ENCODE peak calls at places on chromosomes 13 and 19, in nine cellular contexts. One of them, this sample, is unnamed.

GRCh38 chr13:91774397-91774796 is 376.0 kb downstream of the GPC5 start:
- DNase-seq in GM23248: no peak
- DNase-seq in sigmoid colon: no peak
- DNase-seq in small intestine: no peak
- DNase-seq in esophagus squamous epithelium: no peak
- DNase-seq in colonic mucosa: no peak
- DNase-seq in dorsolateral prefrontal cortex: no peak
- DNase-seq in naive thymus-derived CD4-positive, alpha-beta T cell: no peak
- DNase-seq in fibroblast of lung: no peak
- DNase-seq in this sample: no peak

GRCh38 chr19:19137556-19138109 is 645 bp downstream of the TMEM161A start:
- DNase-seq in fibroblast of lung: no peak
- DNase-seq in esophagus squamous epithelium: no peak
- DNase-seq in sigmoid colon: no peak
- DNase-seq in naive thymus-derived CD4-positive, alpha-beta T cell: no peak
- DNase-seq in dorsolateral prefrontal cortex: no peak
- DNase-seq in GM23248: peak; percentile 61
- DNase-seq in small intestine: no peak
- DNase-seq in colonic mucosa: no peak
- DNase-seq in this sample: no peak

GRCh38 chr19:35513231-35513974 is at the start of gene DMKN:
- DNase-seq in dorsolateral prefrontal cortex: no peak
- DNase-seq in fibroblast of lung: peak; percentile 11
- DNase-seq in esophagus squamous epithelium: no peak
- DNase-seq in small intestine: no peak
- DNase-seq in GM23248: peak; percentile 93
- DNase-seq in sigmoid colon: no peak
- DNase-seq in colonic mucosa: no peak
- DNase-seq in naive thymus-derived CD4-positive, alpha-beta T cell: no peak
- DNase-seq in this sample: no peak

GRCh38 chr19:55070755-55071502 is 4.7 kb upstream of the EPS8L1 start:
- DNase-seq in fibroblast of lung: peak; percentile 77
- DNase-seq in GM23248: peak; percentile 72
- DNase-seq in colonic mucosa: peak; percentile 94
- DNase-seq in small intestine: peak; percentile 84
- DNase-seq in dorsolateral prefrontal cortex: no peak
- DNase-seq in naive thymus-derived CD4-positive, alpha-beta T cell: no peak
- DNase-seq in esophagus squamous epithelium: no peak
- DNase-seq in sigmoid colon: no peak
- DNase-seq in this sample: peak; percentile 88

GRCh38 chr13:48446454-48446853 is 33.5 kb upstream of the LPAR6 start:
- DNase-seq in GM23248: peak; percentile 80
- DNase-seq in naive thymus-derived CD4-positive, alpha-beta T cell: no peak
- DNase-seq in dorsolateral prefrontal cortex: no peak
- DNase-seq in fibroblast of lung: peak; percentile 82
- DNase-seq in sigmoid colon: no peak
- DNase-seq in small intestine: no peak
- DNase-seq in colonic mucosa: no peak
- DNase-seq in esophagus squamous epithelium: no peak
- DNase-seq in this sample: no peak

GRCh38 chr13:27201661-27202060 is 30.1 kb upstream of the USP12 start:
- DNase-seq in GM23248: peak; percentile 29
- DNase-seq in small intestine: no peak
- DNase-seq in dorsolateral prefrontal cortex: no peak
- DNase-seq in sigmoid colon: no peak
- DNase-seq in naive thymus-derived CD4-positive, alpha-beta T cell: no peak
- DNase-seq in esophagus squamous epithelium: no peak
- DNase-seq in colonic mucosa: no peak
- DNase-seq in fibroblast of lung: no peak
- DNase-seq in this sample: no peak

GRCh38 chr13:23743269-23743668 is 145.9 kb downstream of the MIPEP start:
- DNase-seq in colonic mucosa: no peak
- DNase-seq in naive thymus-derived CD4-positive, alpha-beta T cell: peak; percentile 62
- DNase-seq in sigmoid colon: no peak
- DNase-seq in dorsolateral prefrontal cortex: no peak
- DNase-seq in GM23248: no peak
- DNase-seq in esophagus squamous epithelium: no peak
- DNase-seq in fibroblast of lung: no peak
- DNase-seq in small intestine: no peak
- DNase-seq in this sample: no peak

GRCh38 chr19:39582442-39582841 is 19.9 kb upstream of the LGALS13 start:
- DNase-seq in sigmoid colon: no peak
- DNase-seq in GM23248: no peak
- DNase-seq in naive thymus-derived CD4-positive, alpha-beta T cell: no peak
- DNase-seq in fibroblast of lung: no peak
- DNase-seq in colonic mucosa: no peak
- DNase-seq in esophagus squamous epithelium: no peak
- DNase-seq in dorsolateral prefrontal cortex: no peak
- DNase-seq in small intestine: no peak
- DNase-seq in this sample: no peak

GRCh38 chr19:38977445-38978314 is 2.1 kb upstream of the FBXO17 start:
- DNase-seq in colonic mucosa: no peak
- DNase-seq in esophagus squamous epithelium: no peak
- DNase-seq in GM23248: peak; percentile 5
- DNase-seq in small intestine: no peak
- DNase-seq in fibroblast of lung: peak; percentile 57
- DNase-seq in naive thymus-derived CD4-positive, alpha-beta T cell: no peak
- DNase-seq in sigmoid colon: no peak
- DNase-seq in dorsolateral prefrontal cortex: no peak
- DNase-seq in this sample: peak; percentile 79

GRCh38 chr19:10390652-10391286 is 10.4 kb upstream of the TYK2 start:
- DNase-seq in naive thymus-derived CD4-positive, alpha-beta T cell: peak; percentile 61
- DNase-seq in colonic mucosa: peak; percentile 80
- DNase-seq in sigmoid colon: peak; percentile 83
- DNase-seq in small intestine: peak; percentile 69
- DNase-seq in GM23248: peak; percentile 70
- DNase-seq in esophagus squamous epithelium: no peak
- DNase-seq in fibroblast of lung: peak; percentile 61
- DNase-seq in dorsolateral prefrontal cortex: peak; percentile 44
- DNase-seq in this sample: peak; percentile 64

GRCh38 chr19:15372891-15373301 is 6.7 kb downstream of the AKAP8 start:
- DNase-seq in small intestine: no peak
- DNase-seq in fibroblast of lung: no peak
- DNase-seq in dorsolateral prefrontal cortex: no peak
- DNase-seq in colonic mucosa: no peak
- DNase-seq in GM23248: no peak
- DNase-seq in esophagus squamous epithelium: no peak
- DNase-seq in sigmoid colon: no peak
- DNase-seq in naive thymus-derived CD4-positive, alpha-beta T cell: no peak
- DNase-seq in this sample: no peak

GRCh38 chr19:6868341-6868740 is 19.0 kb upstream of the ADGRE1 start:
- DNase-seq in colonic mucosa: peak; percentile 34
- DNase-seq in sigmoid colon: no peak
- DNase-seq in esophagus squamous epithelium: no peak
- DNase-seq in small intestine: no peak
- DNase-seq in fibroblast of lung: no peak
- DNase-seq in GM23248: no peak
- DNase-seq in dorsolateral prefrontal cortex: no peak
- DNase-seq in naive thymus-derived CD4-positive, alpha-beta T cell: no peak
- DNase-seq in this sample: no peak

GRCh38 chr19:41088151-41088550 is at the start of gene CYP2A13:
- DNase-seq in sigmoid colon: no peak
- DNase-seq in fibroblast of lung: no peak
- DNase-seq in naive thymus-derived CD4-positive, alpha-beta T cell: no peak
- DNase-seq in esophagus squamous epithelium: no peak
- DNase-seq in GM23248: no peak
- DNase-seq in dorsolateral prefrontal cortex: no peak
- DNase-seq in colonic mucosa: no peak
- DNase-seq in small intestine: no peak
- DNase-seq in this sample: no peak

GRCh38 chr19:14558370-14559066 is 13.3 kb downstream of the NDUFB7 start:
- DNase-seq in esophagus squamous epithelium: no peak
- DNase-seq in GM23248: no peak
- DNase-seq in naive thymus-derived CD4-positive, alpha-beta T cell: no peak
- DNase-seq in sigmoid colon: no peak
- DNase-seq in colonic mucosa: no peak
- DNase-seq in dorsolateral prefrontal cortex: no peak
- DNase-seq in fibroblast of lung: no peak
- DNase-seq in small intestine: no peak
- DNase-seq in this sample: no peak

DNA sequence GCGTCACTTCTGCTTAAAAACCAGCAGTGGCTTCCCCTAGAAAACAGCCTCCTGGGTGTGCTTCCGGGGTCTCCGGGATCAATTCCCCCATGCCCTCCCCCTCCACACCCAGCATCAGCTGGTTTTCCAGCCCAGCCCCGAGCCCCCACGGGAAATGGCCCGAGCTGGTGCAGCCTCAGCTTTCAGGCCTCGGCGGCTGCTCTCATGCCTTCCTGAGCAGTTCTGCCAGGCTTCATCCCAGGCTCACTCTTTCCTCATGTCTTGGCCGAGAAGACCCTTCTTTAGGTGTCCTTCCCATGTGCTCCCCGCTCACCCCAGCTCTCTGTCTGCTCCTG is 103.1 kb upstream of the RNF113B start:
- DNase-seq in GM23248: no peak
- DNase-seq in naive thymus-derived CD4-positive, alpha-beta T cell: no peak
- DNase-seq in sigmoid colon: no peak
- DNase-seq in fibroblast of lung: no peak
- DNase-seq in small intestine: no peak
- DNase-seq in esophagus squamous epithelium: no peak
- DNase-seq in dorsolateral prefrontal cortex: no peak
- DNase-seq in colonic mucosa: no peak
- DNase-seq in this sample: no peak
- H3K4me3 ChIP-seq in GM23248: no peak overlapping the region
- H3K4me3 ChIP-seq in naive thymus-derived CD4-positive, alpha-beta T cell: no peak overlapping the region
- H3K4me3 ChIP-seq in sigmoid colon: no peak overlapping the region
- H3K4me3 ChIP-seq in fibroblast of lung: no peak overlapping the region
- H3K4me3 ChIP-seq in small intestine: no peak overlapping the region
- H3K4me3 ChIP-seq in esophagus squamous epithelium: no peak overlapping the region
- H3K4me3 ChIP-seq in dorsolateral prefrontal cortex: no peak overlapping the region
- H3K4me3 ChIP-seq in colonic mucosa: no peak overlapping the region
- H3K4me3 ChIP-seq in this sample: no peak overlapping the region

GRCh38 chr19:50724522-50725217 is 1.5 kb downstream of the CLEC11A start:
- DNase-seq in small intestine: peak; percentile 85
- DNase-seq in naive thymus-derived CD4-positive, alpha-beta T cell: peak; percentile 99
- DNase-seq in esophagus squamous epithelium: peak; percentile 65
- DNase-seq in dorsolateral prefrontal cortex: peak; percentile 99
- DNase-seq in sigmoid colon: peak; percentile 100
- DNase-seq in colonic mucosa: peak; percentile 100
- DNase-seq in fibroblast of lung: peak; percentile 92
- DNase-seq in GM23248: peak; percentile 100
- DNase-seq in this sample: peak; percentile 99

GRCh38 chr19:50723735-50724521 is 764 bp downstream of the CLEC11A start:
- DNase-seq in fibroblast of lung: no peak
- DNase-seq in sigmoid colon: no peak
- DNase-seq in dorsolateral prefrontal cortex: no peak
- DNase-seq in small intestine: no peak
- DNase-seq in GM23248: peak; percentile 38
- DNase-seq in colonic mucosa: no peak
- DNase-seq in esophagus squamous epithelium: no peak
- DNase-seq in naive thymus-derived CD4-positive, alpha-beta T cell: no peak
- DNase-seq in this sample: peak; percentile 49

GRCh38 chr19:50723069-50723468 is at the start of gene CLEC11A:
- DNase-seq in esophagus squamous epithelium: no peak
- DNase-seq in dorsolateral prefrontal cortex: no peak
- DNase-seq in sigmoid colon: peak; percentile 90
- DNase-seq in colonic mucosa: peak; percentile 54
- DNase-seq in GM23248: peak; percentile 92
- DNase-seq in fibroblast of lung: no peak
- DNase-seq in small intestine: no peak
- DNase-seq in naive thymus-derived CD4-positive, alpha-beta T cell: no peak
- DNase-seq in this sample: peak; percentile 96

GRCh38 chr19:50725932-50726230 is 2.7 kb downstream of the CLEC11A start:
- DNase-seq in fibroblast of lung: no peak
- DNase-seq in small intestine: no peak
- DNase-seq in esophagus squamous epithelium: no peak
- DNase-seq in naive thymus-derived CD4-positive, alpha-beta T cell: no peak
- DNase-seq in dorsolateral prefrontal cortex: no peak
- DNase-seq in colonic mucosa: no peak
- DNase-seq in sigmoid colon: no peak
- DNase-seq in GM23248: no peak
- DNase-seq in this sample: no peak

DNA sequence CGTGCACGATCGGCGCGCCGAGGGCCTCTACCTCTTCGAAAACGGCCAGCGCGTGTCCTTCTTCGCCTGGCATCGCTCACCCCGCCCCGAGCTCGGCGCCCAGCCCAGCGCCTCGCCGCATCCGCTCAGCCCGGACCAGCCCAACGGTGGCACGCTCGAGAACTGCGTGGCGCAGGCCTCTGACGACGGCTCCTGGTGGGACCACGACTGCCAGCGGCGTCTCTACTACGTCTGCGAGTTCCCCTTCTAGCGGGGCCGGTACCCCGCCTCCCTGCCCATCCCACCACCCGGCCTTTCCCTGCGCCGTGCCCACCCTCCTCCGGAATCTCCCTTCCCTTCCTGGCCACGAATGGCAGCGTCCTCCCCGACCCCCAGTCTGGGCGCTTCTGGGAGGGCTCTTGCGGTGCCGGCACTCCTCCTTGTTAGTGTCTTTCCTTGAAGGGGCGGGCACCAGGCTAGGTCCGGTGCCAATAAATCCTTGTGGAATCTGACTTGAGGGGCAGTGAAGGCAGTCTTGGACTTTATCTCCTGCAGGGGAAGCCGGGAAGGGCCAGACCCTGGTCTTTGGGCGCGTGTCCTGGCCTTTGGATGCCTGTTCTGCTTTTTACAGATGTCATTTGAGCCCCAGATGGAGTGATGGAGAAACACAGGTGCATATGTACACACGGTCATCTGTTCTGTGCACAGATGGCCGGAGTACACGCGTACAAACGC is 2.2 kb downstream of the CLEC11A start:
- DNase-seq in dorsolateral prefrontal cortex: no peak
- DNase-seq in naive thymus-derived CD4-positive, alpha-beta T cell: no peak
- DNase-seq in small intestine: no peak
- DNase-seq in fibroblast of lung: no peak
- DNase-seq in sigmoid colon: no peak
- DNase-seq in colonic mucosa: no peak
- DNase-seq in GM23248: no peak
- DNase-seq in esophagus squamous epithelium: no peak
- DNase-seq in this sample: no peak
- H3K4me3 ChIP-seq in dorsolateral prefrontal cortex: peak overlapping the region; percentile 91
- H3K4me3 ChIP-seq in naive thymus-derived CD4-positive, alpha-beta T cell: peak overlapping the region; percentile 61
- H3K4me3 ChIP-seq in small intestine: peak overlapping the region; percentile 41
- H3K4me3 ChIP-seq in fibroblast of lung: peak overlapping the region; percentile 63
- H3K4me3 ChIP-seq in sigmoid colon: peak overlapping the region; percentile 51
- H3K4me3 ChIP-seq in colonic mucosa: peak overlapping the region; percentile 51
- H3K4me3 ChIP-seq in GM23248: peak overlapping the region; percentile 81
- H3K4me3 ChIP-seq in esophagus squamous epithelium: peak overlapping the region; percentile 74
- H3K4me3 ChIP-seq in this sample: peak overlapping the region; percentile 66

GRCh38 chr13:106867249-106867648 is 299.3 kb upstream of the ARGLU1 start:
- DNase-seq in fibroblast of lung: peak; percentile 2
- DNase-seq in sigmoid colon: no peak
- DNase-seq in esophagus squamous epithelium: no peak
- DNase-seq in GM23248: peak; percentile 9
- DNase-seq in small intestine: no peak
- DNase-seq in naive thymus-derived CD4-positive, alpha-beta T cell: no peak
- DNase-seq in colonic mucosa: no peak
- DNase-seq in dorsolateral prefrontal cortex: no peak
- DNase-seq in this sample: peak; percentile 9
- H3K4me3 ChIP-seq in fibroblast of lung: no peak overlapping the region
- H3K4me3 ChIP-seq in sigmoid colon: no peak overlapping the region
- H3K4me3 ChIP-seq in esophagus squamous epithelium: peak overlapping the region; percentile 40
- H3K4me3 ChIP-seq in GM23248: peak overlapping the region; percentile 31
- H3K4me3 ChIP-seq in small intestine: no peak overlapping the region
- H3K4me3 ChIP-seq in naive thymus-derived CD4-positive, alpha-beta T cell: no peak overlapping the region
- H3K4me3 ChIP-seq in colonic mucosa: no peak overlapping the region
- H3K4me3 ChIP-seq in dorsolateral prefrontal cortex: peak overlapping the region; percentile 25
- H3K4me3 ChIP-seq in this sample: peak overlapping the region; percentile 10

DNA sequence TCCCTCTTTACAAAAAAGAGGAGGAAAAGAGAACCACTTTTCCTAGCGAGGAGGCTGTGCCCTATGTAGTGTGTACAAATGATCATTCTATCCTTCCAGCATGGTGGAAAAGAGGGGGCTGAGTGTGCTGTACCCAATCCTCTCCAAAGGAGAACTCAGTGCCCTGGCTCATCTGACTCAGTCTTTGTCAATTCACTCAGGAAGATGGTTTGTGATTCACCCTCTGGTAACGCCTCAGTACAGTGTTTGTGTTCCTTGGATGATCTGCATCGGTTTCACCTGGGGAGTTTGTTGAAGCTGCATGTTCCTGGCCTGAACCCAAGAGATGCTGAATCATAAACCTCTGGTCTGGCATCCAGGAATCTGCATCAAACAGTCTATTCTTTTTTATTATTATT is 18.3 kb upstream of the ENOX1 start:
- DNase-seq in colonic mucosa: no peak
- DNase-seq in small intestine: no peak
- DNase-seq in dorsolateral prefrontal cortex: no peak
- DNase-seq in fibroblast of lung: peak; percentile 92
- DNase-seq in esophagus squamous epithelium: no peak
- DNase-seq in sigmoid colon: no peak
- DNase-seq in GM23248: peak; percentile 95
- DNase-seq in naive thymus-derived CD4-positive, alpha-beta T cell: no peak
- DNase-seq in this sample: peak; percentile 69
- H3K4me3 ChIP-seq in colonic mucosa: no peak overlapping the region
- H3K4me3 ChIP-seq in small intestine: no peak overlapping the region
- H3K4me3 ChIP-seq in dorsolateral prefrontal cortex: peak overlapping the region; percentile 54
- H3K4me3 ChIP-seq in fibroblast of lung: no peak overlapping the region
- H3K4me3 ChIP-seq in esophagus squamous epithelium: no peak overlapping the region
- H3K4me3 ChIP-seq in sigmoid colon: no peak overlapping the region
- H3K4me3 ChIP-seq in GM23248: peak overlapping the region; percentile 53
- H3K4me3 ChIP-seq in naive thymus-derived CD4-positive, alpha-beta T cell: no peak overlapping the region
- H3K4me3 ChIP-seq in this sample: no peak overlapping the region

This sample was measured in MG63.